ENCODE peak calls at places on chromosome 4, in nine cellular contexts. One of them, this sample, is unnamed.

GRCh38 chr4:112813790-112814189 is 176.8 kb downstream of the LARP7 start:
- DNase-seq in activated effector memory CD4-positive, alpha-beta T cell treated with Interleukin-2 at 50 U/mL for 16 hours: no peak
- DNase-seq in activated naive CD8-positive, alpha-beta T cell treated with anti-CD3 and anti-CD28 coated beads, Interleukin-2, amount 10 ng/mL, durations not matched to agents 7 days and 5 days: no peak
- DNase-seq in M059J: peak; percentile 48
- DNase-seq in head of caudate nucleus: no peak
- DNase-seq in NCI-H748 treated with DMSO at 0.1 percent for 48 hours: no peak
- DNase-seq in brain microvascular endothelial cell: peak; percentile 33
- DNase-seq in NCI-H82: no peak
- DNase-seq in naive thymus-derived CD8-positive, alpha-beta T cell: no peak
- DNase-seq in this sample: peak; percentile 50

GRCh38 chr4:155903453-155903852 is at the start of gene TDO2:
- DNase-seq in M059J: no peak
- DNase-seq in naive thymus-derived CD8-positive, alpha-beta T cell: no peak
- DNase-seq in brain microvascular endothelial cell: no peak
- DNase-seq in NCI-H82: no peak
- DNase-seq in activated effector memory CD4-positive, alpha-beta T cell treated with Interleukin-2 at 50 U/mL for 16 hours: no peak
- DNase-seq in activated naive CD8-positive, alpha-beta T cell treated with anti-CD3 and anti-CD28 coated beads, Interleukin-2, amount 10 ng/mL, durations not matched to agents 7 days and 5 days: no peak
- DNase-seq in head of caudate nucleus: no peak
- DNase-seq in NCI-H748 treated with DMSO at 0.1 percent for 48 hours: no peak
- DNase-seq in this sample: no peak

GRCh38 chr4:124111922-124112321 is 600.6 kb downstream of the ANKRD50 start:
- DNase-seq in NCI-H748 treated with DMSO at 0.1 percent for 48 hours: peak; percentile 31
- DNase-seq in brain microvascular endothelial cell: peak; percentile 67
- DNase-seq in activated naive CD8-positive, alpha-beta T cell treated with anti-CD3 and anti-CD28 coated beads, Interleukin-2, amount 10 ng/mL, durations not matched to agents 7 days and 5 days: no peak
- DNase-seq in activated effector memory CD4-positive, alpha-beta T cell treated with Interleukin-2 at 50 U/mL for 16 hours: no peak
- DNase-seq in head of caudate nucleus: no peak
- DNase-seq in M059J: peak; percentile 55
- DNase-seq in naive thymus-derived CD8-positive, alpha-beta T cell: no peak
- DNase-seq in NCI-H82: peak; percentile 74
- DNase-seq in this sample: peak; percentile 42

GRCh38 chr4:139521764-139522373 is 34.1 kb downstream of the SETD7 start:
- DNase-seq in activated naive CD8-positive, alpha-beta T cell treated with anti-CD3 and anti-CD28 coated beads, Interleukin-2, amount 10 ng/mL, durations not matched to agents 7 days and 5 days: no peak
- DNase-seq in naive thymus-derived CD8-positive, alpha-beta T cell: no peak
- DNase-seq in M059J: no peak
- DNase-seq in head of caudate nucleus: no peak
- DNase-seq in NCI-H748 treated with DMSO at 0.1 percent for 48 hours: no peak
- DNase-seq in NCI-H82: no peak
- DNase-seq in activated effector memory CD4-positive, alpha-beta T cell treated with Interleukin-2 at 50 U/mL for 16 hours: no peak
- DNase-seq in brain microvascular endothelial cell: no peak
- DNase-seq in this sample: no peak

GRCh38 chr4:184384056-184384809 is 90.1 kb downstream of the IRF2 start:
- DNase-seq in activated effector memory CD4-positive, alpha-beta T cell treated with Interleukin-2 at 50 U/mL for 16 hours: no peak
- DNase-seq in brain microvascular endothelial cell: peak; percentile 95
- DNase-seq in head of caudate nucleus: no peak
- DNase-seq in NCI-H748 treated with DMSO at 0.1 percent for 48 hours: no peak
- DNase-seq in naive thymus-derived CD8-positive, alpha-beta T cell: peak; percentile 4
- DNase-seq in activated naive CD8-positive, alpha-beta T cell treated with anti-CD3 and anti-CD28 coated beads, Interleukin-2, amount 10 ng/mL, durations not matched to agents 7 days and 5 days: peak; percentile 48
- DNase-seq in M059J: peak; percentile 72
- DNase-seq in NCI-H82: no peak
- DNase-seq in this sample: peak; percentile 74

GRCh38 chr4:186931519-186931918 is 207.9 kb upstream of the FAT1 start:
- DNase-seq in head of caudate nucleus: no peak
- DNase-seq in M059J: peak; percentile 61
- DNase-seq in brain microvascular endothelial cell: no peak
- DNase-seq in activated naive CD8-positive, alpha-beta T cell treated with anti-CD3 and anti-CD28 coated beads, Interleukin-2, amount 10 ng/mL, durations not matched to agents 7 days and 5 days: no peak
- DNase-seq in NCI-H748 treated with DMSO at 0.1 percent for 48 hours: no peak
- DNase-seq in naive thymus-derived CD8-positive, alpha-beta T cell: no peak
- DNase-seq in NCI-H82: no peak
- DNase-seq in activated effector memory CD4-positive, alpha-beta T cell treated with Interleukin-2 at 50 U/mL for 16 hours: no peak
- DNase-seq in this sample: no peak

GRCh38 chr4:140049924-140050681 is 103.9 kb downstream of the MAML3 start:
- DNase-seq in M059J: peak; percentile 14
- DNase-seq in NCI-H82: peak; percentile 95
- DNase-seq in activated naive CD8-positive, alpha-beta T cell treated with anti-CD3 and anti-CD28 coated beads, Interleukin-2, amount 10 ng/mL, durations not matched to agents 7 days and 5 days: no peak
- DNase-seq in brain microvascular endothelial cell: no peak
- DNase-seq in NCI-H748 treated with DMSO at 0.1 percent for 48 hours: no peak
- DNase-seq in naive thymus-derived CD8-positive, alpha-beta T cell: no peak
- DNase-seq in activated effector memory CD4-positive, alpha-beta T cell treated with Interleukin-2 at 50 U/mL for 16 hours: no peak
- DNase-seq in head of caudate nucleus: no peak
- DNase-seq in this sample: peak; percentile 54

GRCh38 chr4:153486281-153487151 is 20.4 kb downstream of the TMEM131L start:
- DNase-seq in head of caudate nucleus: no peak
- DNase-seq in NCI-H748 treated with DMSO at 0.1 percent for 48 hours: no peak
- DNase-seq in naive thymus-derived CD8-positive, alpha-beta T cell: no peak
- DNase-seq in activated effector memory CD4-positive, alpha-beta T cell treated with Interleukin-2 at 50 U/mL for 16 hours: no peak
- DNase-seq in NCI-H82: peak; percentile 60
- DNase-seq in activated naive CD8-positive, alpha-beta T cell treated with anti-CD3 and anti-CD28 coated beads, Interleukin-2, amount 10 ng/mL, durations not matched to agents 7 days and 5 days: no peak
- DNase-seq in brain microvascular endothelial cell: peak; percentile 84
- DNase-seq in M059J: peak; percentile 83
- DNase-seq in this sample: peak; percentile 87

GRCh38 chr4:167216783-167217182 is 17.5 kb downstream of the SPOCK3 start:
- DNase-seq in M059J: no peak
- DNase-seq in NCI-H82: no peak
- DNase-seq in head of caudate nucleus: no peak
- DNase-seq in activated naive CD8-positive, alpha-beta T cell treated with anti-CD3 and anti-CD28 coated beads, Interleukin-2, amount 10 ng/mL, durations not matched to agents 7 days and 5 days: no peak
- DNase-seq in brain microvascular endothelial cell: no peak
- DNase-seq in activated effector memory CD4-positive, alpha-beta T cell treated with Interleukin-2 at 50 U/mL for 16 hours: no peak
- DNase-seq in NCI-H748 treated with DMSO at 0.1 percent for 48 hours: no peak
- DNase-seq in naive thymus-derived CD8-positive, alpha-beta T cell: no peak
- DNase-seq in this sample: no peak

GRCh38 chr4:119059221-119059620 is 76.4 kb upstream of the MYOZ2 start:
- DNase-seq in activated effector memory CD4-positive, alpha-beta T cell treated with Interleukin-2 at 50 U/mL for 16 hours: no peak
- DNase-seq in head of caudate nucleus: no peak
- DNase-seq in M059J: no peak
- DNase-seq in brain microvascular endothelial cell: no peak
- DNase-seq in NCI-H82: peak; percentile 64
- DNase-seq in NCI-H748 treated with DMSO at 0.1 percent for 48 hours: no peak
- DNase-seq in naive thymus-derived CD8-positive, alpha-beta T cell: no peak
- DNase-seq in activated naive CD8-positive, alpha-beta T cell treated with anti-CD3 and anti-CD28 coated beads, Interleukin-2, amount 10 ng/mL, durations not matched to agents 7 days and 5 days: no peak
- DNase-seq in this sample: no peak

GRCh38 chr4:80840396-80840795 is 190.1 kb upstream of the BMP3 start:
- DNase-seq in activated effector memory CD4-positive, alpha-beta T cell treated with Interleukin-2 at 50 U/mL for 16 hours: no peak
- DNase-seq in NCI-H82: no peak
- DNase-seq in brain microvascular endothelial cell: no peak
- DNase-seq in head of caudate nucleus: no peak
- DNase-seq in NCI-H748 treated with DMSO at 0.1 percent for 48 hours: no peak
- DNase-seq in M059J: no peak
- DNase-seq in naive thymus-derived CD8-positive, alpha-beta T cell: peak; percentile 5
- DNase-seq in activated naive CD8-positive, alpha-beta T cell treated with anti-CD3 and anti-CD28 coated beads, Interleukin-2, amount 10 ng/mL, durations not matched to agents 7 days and 5 days: no peak
- DNase-seq in this sample: no peak